ENCODE peak calls at places on chromosomes 1 and 21, in five cellular contexts. O is lower leg skin; S is stimulated activated CD8-positive, alpha-beta memory T cell treated with anti-CD3 and anti-CD28 coated beads, Interleukin-12 subunit alpha, Interleukin-12 subunit beta, amount 100 ng/mL, for 4 hours; B is GM19239; H is pulmonary artery endothelial cell. D is an unnamed sample.

GRCh38 chr1:173190101-173190895 is 16.8 kb downstream of the TNFSF4 start:
- DNase-seq in O (peak; percentile 95), B (no peak), H (peak; percentile 95), S (no peak), D (peak; percentile 92)

GRCh38 chr1:34130306-34130705 is 34.7 kb downstream of the CSMD2 start:
- DNase-seq in S (no peak), O (no peak), B (no peak), H (no peak), D (no peak)

GRCh38 chr1:29532741-29533140 is 296.4 kb downstream of the PTPRU start:
- DNase-seq in S (no peak), O (peak; percentile 36), B (no peak), H (no peak), D (no peak)

GRCh38 chr21:17340081-17340480 is 172.8 kb upstream of the CXADR start:
- DNase-seq in S (no peak), O (no peak), B (no peak), H (no peak), D (no peak)

GRCh38 chr1:160193832-160194736 is 3.7 kb downstream of the CASQ1 start:
- DNase-seq in S (no peak), B (no peak), O (no peak), H (no peak), D (no peak)

GRCh38 chr1:13892671-13893325 is 192.8 kb downstream of the PRDM2 start:
- DNase-seq in O (no peak), S (no peak), B (no peak), H (no peak), D (no peak)

GRCh38 chr1:241640867-241641542 is 836 bp upstream of the CHML start:
- DNase-seq in S (no peak), H (no peak), O (no peak), B (no peak), D (no peak)

GRCh38 chr21:31879911-31880310 is 7.1 kb downstream of the HUNK start:
- DNase-seq in H (no peak), B (no peak), O (peak; percentile 53), S (no peak), D (no peak)

GRCh38 chr1:173137116-173137515 is 70.0 kb downstream of the TNFSF4 start:
- DNase-seq in O (no peak), B (no peak), S (no peak), H (peak; percentile 11), D (no peak)

GRCh38 chr1:241507189-241507820 is 12.2 kb downstream of the FH start:
- DNase-seq in B (no peak), S (no peak), H (no peak), O (no peak), D (no peak)

GRCh38 chr1:226640288-226640687 is 91.7 kb downstream of the STUM start:
- DNase-seq in O (no peak), H (no peak), B (no peak), S (no peak), D (no peak)

GRCh38 chr1:92211166-92211565 is 6.5 kb upstream of the C1orf146 start:
- DNase-seq in O (no peak), S (no peak), B (no peak), H (no peak), D (no peak)

GRCh38 chr21:20996421-20997307 is 1.5 kb upstream of the NCAM2 start:
- DNase-seq in S (no peak), H (no peak), O (no peak), B (no peak), D (no peak)

GRCh38 chr1:213416461-213417224 is 365.6 kb downstream of the RPS6KC1 start:
- DNase-seq in H (no peak), O (no peak), B (no peak), S (no peak), D (no peak)

GRCh38 chr1:62728963-62729362 is 40.8 kb upstream of the DOCK7 start:
- DNase-seq in S (no peak), B (no peak), H (no peak), O (no peak), D (no peak)

GRCh38 chr1:64616039-64616438 is 128.8 kb upstream of the RAVER2 start:
- DNase-seq in B (no peak), O (no peak), S (no peak), H (no peak), D (no peak)

GRCh38 chr1:24932284-24932683 is 2.2 kb upstream of the RUNX3 start:
- DNase-seq in S (no peak), H (no peak), O (no peak), B (peak; percentile 65), D (no peak)

GRCh38 chr1:156682166-156682890 is 5.1 kb upstream of the NES start:
- DNase-seq in H (no peak), O (no peak), S (no peak), B (no peak), D (no peak)

GRCh38 chr1:54857066-54857660 is 29.8 kb downstream of the DHCR24 start:
- DNase-seq in B (no peak), S (no peak), O (peak; percentile 78), H (no peak), D (no peak)

GRCh38 chr1:156476501-156477298 is 23.9 kb downstream of the MEF2D start:
- DNase-seq in H (no peak), B (no peak), O (no peak), S (no peak), D (no peak)

GRCh38 chr1:218705911-218706893 is 361.1 kb downstream of the TGFB2 start:
- DNase-seq in S (no peak), H (peak; percentile 37), O (no peak), B (no peak), D (no peak)

GRCh38 chr1:228090613-228091081 is 8.1 kb downstream of the ARF1 start:
- DNase-seq in B (no peak), O (peak; percentile 68), H (no peak), S (no peak), D (peak; percentile 58)

GRCh38 chr1:183834568-183834967 is 29.6 kb downstream of the RGL1 start:
- DNase-seq in B (no peak), O (no peak), S (no peak), H (no peak), D (no peak)

GRCh38 chr1:68230901-68231626 is 1.3 kb downstream of the WLS start:
- DNase-seq in B (no peak), H (no peak), S (no peak), O (peak; percentile 90), D (peak; percentile 70)

GRCh38 chr1:65910432-65910831 is 117.7 kb downstream of the PDE4B start:
- DNase-seq in H (no peak), S (no peak), B (no peak), O (no peak), D (no peak)

GRCh38 chr1:158654570-158654969 is 31.9 kb downstream of the SPTA1 start:
- DNase-seq in O (no peak), B (no peak), H (no peak), S (no peak), D (no peak)

GRCh38 chr1:6832789-6833188 is 47.5 kb downstream of the CAMTA1 start:
- DNase-seq in S (no peak), H (no peak), O (no peak), B (no peak), D (no peak)

GRCh38 chr1:48236716-48237470 is 14.4 kb downstream of the SLC5A9 start:
- DNase-seq in H (no peak), O (no peak), S (no peak), B (peak; percentile 20), D (no peak)

GRCh38 chr1:115877511-115877910 is 36.6 kb upstream of the NHLH2 start:
- DNase-seq in S (no peak), O (no peak), B (no peak), H (no peak), D (no peak)

GRCh38 chr1:67771152-67771551 is 62.1 kb downstream of the GNG12 start:
- DNase-seq in O (no peak), B (no peak), H (no peak), S (no peak), D (no peak)

GRCh38 chr21:35904995-35905972 is 155.0 kb downstream of the SETD4 start:
- DNase-seq in B (no peak), S (no peak), H (no peak), O (peak; percentile 87), D (no peak)

GRCh38 chr1:223018534-223018933 is 124.5 kb downstream of the TLR5 start:
- DNase-seq in B (no peak), H (no peak), S (no peak), O (no peak), D (no peak)

D was measured in ascending aorta.